ENCODE peak calls at places on chromosomes 16 and 17, in five cellular contexts. One of them, this sample, is unnamed.

GRCh38 chr17:48816774-48817590 is at the start of gene TTLL6:
- DNase-seq in psoas muscle: peak
- DNase-seq in heart left ventricle: peak
- DNase-seq in lung: peak
- DNase-seq in LNCaP clone FGC: peak
- DNase-seq in this sample: peak

GRCh38 chr16:31216552-31217530 is at the start of gene PYDC1:
- DNase-seq in psoas muscle: no peak
- DNase-seq in heart left ventricle: no peak
- DNase-seq in lung: no peak
- DNase-seq in LNCaP clone FGC: no peak
- DNase-seq in this sample: no peak

GRCh38 chr17:79919164-79919585 is 79.9 kb upstream of the CBX4 start:
- DNase-seq in heart left ventricle: peak
- DNase-seq in LNCaP clone FGC: peak
- DNase-seq in lung: peak
- DNase-seq in psoas muscle: peak
- DNase-seq in this sample: no peak

GRCh38 chr16:88968589-88969280 is 8.3 kb downstream of the CBFA2T3 start:
- DNase-seq in psoas muscle: peak
- DNase-seq in LNCaP clone FGC: no peak
- DNase-seq in heart left ventricle: no peak
- DNase-seq in lung: no peak
- DNase-seq in this sample: no peak

GRCh38 chr16:59274141-59274540 is 540.0 kb upstream of the GOT2 start:
- DNase-seq in LNCaP clone FGC: no peak
- DNase-seq in heart left ventricle: no peak
- DNase-seq in lung: no peak
- DNase-seq in psoas muscle: no peak
- DNase-seq in this sample: no peak

GRCh38 chr16:25026621-25027020 is 11.5 kb upstream of the ARHGAP17 start:
- DNase-seq in LNCaP clone FGC: no peak
- DNase-seq in psoas muscle: no peak
- DNase-seq in heart left ventricle: no peak
- DNase-seq in lung: no peak
- DNase-seq in this sample: no peak

GRCh38 chr17:82241926-82242697 is 13.3 kb downstream of the SLC16A3 start:
- DNase-seq in LNCaP clone FGC: no peak
- DNase-seq in lung: no peak
- DNase-seq in heart left ventricle: peak
- DNase-seq in psoas muscle: peak
- DNase-seq in this sample: no peak

GRCh38 chr16:82876951-82877350 is 250.2 kb downstream of the CDH13 start:
- DNase-seq in lung: no peak
- DNase-seq in LNCaP clone FGC: no peak
- DNase-seq in heart left ventricle: no peak
- DNase-seq in psoas muscle: no peak
- DNase-seq in this sample: no peak

GRCh38 chr17:63035271-63035670 is 69.2 kb downstream of the TANC2 start:
- DNase-seq in heart left ventricle: no peak
- DNase-seq in LNCaP clone FGC: peak
- DNase-seq in psoas muscle: no peak
- DNase-seq in lung: no peak
- DNase-seq in this sample: no peak

GRCh38 chr16:22053921-22054341 is 38.4 kb upstream of the VWA3A start:
- DNase-seq in psoas muscle: no peak
- DNase-seq in LNCaP clone FGC: no peak
- DNase-seq in heart left ventricle: no peak
- DNase-seq in lung: no peak
- DNase-seq in this sample: no peak

GRCh38 chr16:80924372-80924978 is 82.2 kb downstream of the CMC2 start:
- DNase-seq in heart left ventricle: no peak
- DNase-seq in psoas muscle: peak
- DNase-seq in LNCaP clone FGC: no peak
- DNase-seq in lung: no peak
- DNase-seq in this sample: peak

GRCh38 chr17:49987681-49988441 is 7.2 kb downstream of the DLX3 start:
- DNase-seq in psoas muscle: no peak
- DNase-seq in heart left ventricle: no peak
- DNase-seq in LNCaP clone FGC: peak
- DNase-seq in lung: no peak
- DNase-seq in this sample: no peak

GRCh38 chr16:85569615-85570212 is 43.4 kb upstream of the GSE1 start:
- DNase-seq in psoas muscle: no peak
- DNase-seq in LNCaP clone FGC: no peak
- DNase-seq in heart left ventricle: no peak
- DNase-seq in lung: peak
- DNase-seq in this sample: peak

GRCh38 chr17:83113381-83113780 is 34.0 kb downstream of the METRNL start:
- DNase-seq in lung: no peak
- DNase-seq in LNCaP clone FGC: no peak
- DNase-seq in heart left ventricle: no peak
- DNase-seq in psoas muscle: no peak
- DNase-seq in this sample: no peak

GRCh38 chr16:29744541-29745101 is 1.2 kb downstream of the C16orf54 start:
- DNase-seq in heart left ventricle: no peak
- DNase-seq in psoas muscle: no peak
- DNase-seq in LNCaP clone FGC: no peak
- DNase-seq in lung: no peak
- DNase-seq in this sample: no peak

GRCh38 chr16:26345951-26346350 is 654.2 kb downstream of the HS3ST4 start:
- DNase-seq in heart left ventricle: no peak
- DNase-seq in LNCaP clone FGC: no peak
- DNase-seq in lung: no peak
- DNase-seq in psoas muscle: no peak
- DNase-seq in this sample: no peak

GRCh38 chr16:19645557-19645981 is 72.5 kb downstream of the KNOP1 start:
- DNase-seq in heart left ventricle: peak
- DNase-seq in lung: no peak
- DNase-seq in LNCaP clone FGC: no peak
- DNase-seq in psoas muscle: peak
- DNase-seq in this sample: no peak

GRCh38 chr16:30430428-30430970 is 669 bp upstream of the DCTPP1 start:
- DNase-seq in heart left ventricle: peak
- DNase-seq in lung: no peak
- DNase-seq in psoas muscle: peak
- DNase-seq in LNCaP clone FGC: no peak
- DNase-seq in this sample: no peak

GRCh38 chr17:9055281-9055680 is 34.0 kb downstream of the NTN1 start:
- DNase-seq in psoas muscle: no peak
- DNase-seq in LNCaP clone FGC: no peak
- DNase-seq in heart left ventricle: no peak
- DNase-seq in lung: no peak
- DNase-seq in this sample: no peak

GRCh38 chr17:58760248-58760647 is 4.6 kb downstream of the PPM1E start:
- DNase-seq in heart left ventricle: no peak
- DNase-seq in lung: no peak
- DNase-seq in LNCaP clone FGC: no peak
- DNase-seq in psoas muscle: no peak
- DNase-seq in this sample: no peak

GRCh38 chr16:26644912-26645543 is 421.7 kb upstream of the C16orf82 start:
- DNase-seq in lung: no peak
- DNase-seq in psoas muscle: no peak
- DNase-seq in LNCaP clone FGC: no peak
- DNase-seq in heart left ventricle: no peak
- DNase-seq in this sample: no peak

GRCh38 chr16:28873543-28874201 is 4.6 kb upstream of the ATP2A1 start:
- DNase-seq in psoas muscle: peak
- DNase-seq in lung: no peak
- DNase-seq in LNCaP clone FGC: no peak
- DNase-seq in heart left ventricle: no peak
- DNase-seq in this sample: no peak

GRCh38 chr17:75487351-75488070 is 27.8 kb downstream of the CASKIN2 start:
- DNase-seq in heart left ventricle: peak
- DNase-seq in LNCaP clone FGC: no peak
- DNase-seq in psoas muscle: peak
- DNase-seq in lung: no peak
- DNase-seq in this sample: peak

GRCh38 chr17:44438634-44439033 is 49.2 kb upstream of the ITGA2B start:
- DNase-seq in lung: no peak
- DNase-seq in heart left ventricle: no peak
- DNase-seq in psoas muscle: peak
- DNase-seq in LNCaP clone FGC: no peak
- DNase-seq in this sample: peak

GRCh38 chr16:79008036-79008868 is 592.3 kb downstream of the MAF start:
- DNase-seq in heart left ventricle: no peak
- DNase-seq in lung: no peak
- DNase-seq in LNCaP clone FGC: no peak
- DNase-seq in psoas muscle: no peak
- DNase-seq in this sample: no peak

GRCh38 chr17:37134050-37134449 is 185.3 kb downstream of the AATF start:
- DNase-seq in psoas muscle: no peak
- DNase-seq in lung: no peak
- DNase-seq in LNCaP clone FGC: no peak
- DNase-seq in heart left ventricle: no peak
- DNase-seq in this sample: peak

GRCh38 chr17:44797809-44798208 is 32.3 kb downstream of the GJC1 start:
- DNase-seq in heart left ventricle: no peak
- DNase-seq in lung: no peak
- DNase-seq in psoas muscle: no peak
- DNase-seq in LNCaP clone FGC: no peak
- DNase-seq in this sample: no peak

GRCh38 chr17:28193241-28193640 is 125.8 kb upstream of the TMEM97 start:
- DNase-seq in heart left ventricle: peak
- DNase-seq in psoas muscle: no peak
- DNase-seq in LNCaP clone FGC: no peak
- DNase-seq in lung: peak
- DNase-seq in this sample: no peak

GRCh38 chr17:50834786-50835562 is 412 bp upstream of the WFIKKN2 start:
- DNase-seq in psoas muscle: no peak
- DNase-seq in LNCaP clone FGC: no peak
- DNase-seq in heart left ventricle: no peak
- DNase-seq in lung: no peak
- DNase-seq in this sample: no peak

GRCh38 chr16:69417537-69418199 is 6.8 kb upstream of the CYB5B start:
- DNase-seq in lung: no peak
- DNase-seq in psoas muscle: no peak
- DNase-seq in heart left ventricle: no peak
- DNase-seq in LNCaP clone FGC: peak
- DNase-seq in this sample: no peak

GRCh38 chr17:2282297-2282873 is 21.2 kb downstream of the SMG6 start:
- DNase-seq in heart left ventricle: no peak
- DNase-seq in LNCaP clone FGC: no peak
- DNase-seq in psoas muscle: peak
- DNase-seq in lung: no peak
- DNase-seq in this sample: peak

GRCh38 chr16:2028620-2029220 is 2.0 kb downstream of the NHERF2 start:
- DNase-seq in psoas muscle: no peak
- DNase-seq in heart left ventricle: peak
- DNase-seq in LNCaP clone FGC: no peak
- DNase-seq in lung: no peak
- DNase-seq in this sample: no peak
- H3K4me3 ChIP-seq in psoas muscle: peak
- H3K4me3 ChIP-seq in heart left ventricle: peak
- H3K4me3 ChIP-seq in LNCaP clone FGC: peak
- H3K4me3 ChIP-seq in lung: peak
- H3K4me3 ChIP-seq in this sample: no peak

DNA sequence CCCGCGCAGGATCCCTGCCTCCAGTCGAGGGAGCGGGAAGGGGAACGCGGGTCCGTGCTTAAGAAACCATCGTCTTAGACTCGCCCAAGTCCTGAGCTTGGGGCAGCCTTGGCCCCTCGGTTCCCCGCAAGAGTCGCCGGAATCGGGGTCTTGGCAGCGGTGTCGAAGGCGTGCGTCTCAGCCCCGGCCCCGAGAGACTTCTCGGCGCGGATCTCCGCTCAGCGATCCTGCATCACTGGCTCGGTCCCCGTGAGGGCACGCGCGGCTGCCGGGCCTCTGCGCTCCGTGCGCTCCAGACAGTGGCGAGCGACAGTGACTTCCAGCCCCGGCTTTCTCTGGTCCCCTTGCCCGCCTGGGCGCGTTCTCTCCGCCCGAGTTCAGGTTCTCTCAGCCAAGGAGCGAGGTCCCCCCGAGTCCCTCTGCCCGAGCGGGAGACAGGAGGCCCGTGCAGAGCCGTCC is 383 bp downstream of the HS3ST3A1 start:
- DNase-seq in heart left ventricle: no peak
- DNase-seq in LNCaP clone FGC: no peak
- DNase-seq in lung: no peak
- DNase-seq in psoas muscle: no peak
- DNase-seq in this sample: no peak
- H3K4me3 ChIP-seq in heart left ventricle: peak
- H3K4me3 ChIP-seq in LNCaP clone FGC: peak
- H3K4me3 ChIP-seq in lung: no peak
- H3K4me3 ChIP-seq in psoas muscle: peak
- H3K4me3 ChIP-seq in this sample: no peak

GRCh38 chr16:3915438-3916250 is 35.1 kb upstream of the CREBBP start:
- DNase-seq in heart left ventricle: no peak
- DNase-seq in LNCaP clone FGC: no peak
- DNase-seq in lung: no peak
- DNase-seq in psoas muscle: no peak
- DNase-seq in this sample: no peak
- H3K4me3 ChIP-seq in heart left ventricle: no peak
- H3K4me3 ChIP-seq in LNCaP clone FGC: no peak
- H3K4me3 ChIP-seq in lung: no peak
- H3K4me3 ChIP-seq in psoas muscle: no peak
- H3K4me3 ChIP-seq in this sample: no peak

GRCh38 chr16:3938843-3939624 is 58.5 kb upstream of the CREBBP start:
- DNase-seq in lung: no peak
- DNase-seq in psoas muscle: peak
- DNase-seq in LNCaP clone FGC: no peak
- DNase-seq in heart left ventricle: peak
- DNase-seq in this sample: peak
- H3K4me3 ChIP-seq in lung: peak
- H3K4me3 ChIP-seq in psoas muscle: peak
- H3K4me3 ChIP-seq in LNCaP clone FGC: peak
- H3K4me3 ChIP-seq in heart left ventricle: peak
- H3K4me3 ChIP-seq in this sample: no peak

GRCh38 chr17:19238167-19238505 is 970 bp downstream of the EPN2 start:
- DNase-seq in psoas muscle: peak
- DNase-seq in lung: peak
- DNase-seq in heart left ventricle: peak
- DNase-seq in LNCaP clone FGC: no peak
- DNase-seq in this sample: no peak
- H3K4me3 ChIP-seq in psoas muscle: peak
- H3K4me3 ChIP-seq in lung: peak
- H3K4me3 ChIP-seq in heart left ventricle: peak
- H3K4me3 ChIP-seq in LNCaP clone FGC: peak
- H3K4me3 ChIP-seq in this sample: peak

This sample was measured in Jurkat, Clone E6-1.